ENCODE peak calls at places on chromosomes 11 and 22, in six cellular contexts. One of them, this sample, is unnamed.
A peak's percentile ranks its signal among the peaks of the same experiment; 100 is the strongest.

GRCh38 chr11:120424970-120425332 is 86.6 kb upstream of the GRIK4 start:
- DNase-seq in spleen: no peak
- DNase-seq in effector memory CD4-positive, alpha-beta T cell: no peak
- DNase-seq in kidney: no peak
- DNase-seq in gastrocnemius medialis: no peak
- DNase-seq in CD8-positive, alpha-beta T cell: no peak
- DNase-seq in this sample: no peak

GRCh38 chr11:14288189-14288935 is 70.6 kb downstream of the RRAS2 start:
- DNase-seq in spleen: no peak
- DNase-seq in effector memory CD4-positive, alpha-beta T cell: no peak
- DNase-seq in kidney: no peak
- DNase-seq in gastrocnemius medialis: no peak
- DNase-seq in CD8-positive, alpha-beta T cell: no peak
- DNase-seq in this sample: no peak

GRCh38 chr22:45472426-45472825 is 30.3 kb upstream of the FBLN1 start:
- DNase-seq in spleen: no peak
- DNase-seq in effector memory CD4-positive, alpha-beta T cell: no peak
- DNase-seq in kidney: no peak
- DNase-seq in gastrocnemius medialis: no peak
- DNase-seq in CD8-positive, alpha-beta T cell: no peak
- DNase-seq in this sample: no peak

GRCh38 chr11:69387409-69387885 is 93.5 kb downstream of the MYEOV start:
- DNase-seq in spleen: no peak
- DNase-seq in effector memory CD4-positive, alpha-beta T cell: no peak
- DNase-seq in kidney: no peak
- DNase-seq in gastrocnemius medialis: no peak
- DNase-seq in CD8-positive, alpha-beta T cell: no peak
- DNase-seq in this sample: no peak

GRCh38 chr11:123158609-123159008 is 36.4 kb downstream of the CLMP start:
- DNase-seq in spleen: no peak
- DNase-seq in effector memory CD4-positive, alpha-beta T cell: no peak
- DNase-seq in kidney: no peak
- DNase-seq in gastrocnemius medialis: no peak
- DNase-seq in CD8-positive, alpha-beta T cell: no peak
- DNase-seq in this sample: no peak

GRCh38 chr22:26800858-26801257 is 143.5 kb downstream of the MIAT start:
- DNase-seq in spleen: no peak
- DNase-seq in effector memory CD4-positive, alpha-beta T cell: no peak
- DNase-seq in kidney: no peak
- DNase-seq in gastrocnemius medialis: no peak
- DNase-seq in CD8-positive, alpha-beta T cell: no peak
- DNase-seq in this sample: no peak

GRCh38 chr11:129280027-129280811 is 88.1 kb upstream of the ARHGAP32 start:
- DNase-seq in spleen: no peak
- DNase-seq in effector memory CD4-positive, alpha-beta T cell: no peak
- DNase-seq in kidney: no peak
- DNase-seq in gastrocnemius medialis: no peak
- DNase-seq in CD8-positive, alpha-beta T cell: no peak
- DNase-seq in this sample: no peak

GRCh38 chr11:43503417-43503816 is 144.7 kb downstream of the TTC17 start:
- DNase-seq in spleen: no peak
- DNase-seq in effector memory CD4-positive, alpha-beta T cell: no peak
- DNase-seq in kidney: no peak
- DNase-seq in gastrocnemius medialis: no peak
- DNase-seq in CD8-positive, alpha-beta T cell: no peak
- DNase-seq in this sample: no peak

GRCh38 chr11:61110255-61111059 is 8.2 kb downstream of the CD5 start:
- DNase-seq in spleen: no peak
- DNase-seq in effector memory CD4-positive, alpha-beta T cell: no peak
- DNase-seq in kidney: no peak
- DNase-seq in gastrocnemius medialis: no peak
- DNase-seq in CD8-positive, alpha-beta T cell: no peak
- DNase-seq in this sample: no peak

GRCh38 chr22:27873476-27873875 is 45.6 kb downstream of the PITPNB start:
- DNase-seq in spleen: no peak
- DNase-seq in effector memory CD4-positive, alpha-beta T cell: no peak
- DNase-seq in kidney: no peak
- DNase-seq in gastrocnemius medialis: no peak
- DNase-seq in CD8-positive, alpha-beta T cell: no peak
- DNase-seq in this sample: peak; percentile 80

GRCh38 chr22:38766076-38766777 is 10.4 kb upstream of the SUN2 start:
- DNase-seq in spleen: no peak
- DNase-seq in effector memory CD4-positive, alpha-beta T cell: peak; percentile 26
- DNase-seq in kidney: no peak
- DNase-seq in gastrocnemius medialis: peak; percentile 68
- DNase-seq in CD8-positive, alpha-beta T cell: no peak
- DNase-seq in this sample: no peak

GRCh38 chr22:39125622-39126021 is 26.9 kb downstream of the CBX7 start:
- DNase-seq in spleen: no peak
- DNase-seq in effector memory CD4-positive, alpha-beta T cell: no peak
- DNase-seq in kidney: no peak
- DNase-seq in gastrocnemius medialis: no peak
- DNase-seq in CD8-positive, alpha-beta T cell: no peak
- DNase-seq in this sample: no peak

GRCh38 chr11:1462576-1462975 is 24.0 kb downstream of the MOB2 start:
- DNase-seq in spleen: no peak
- DNase-seq in effector memory CD4-positive, alpha-beta T cell: no peak
- DNase-seq in kidney: no peak
- DNase-seq in gastrocnemius medialis: no peak
- DNase-seq in CD8-positive, alpha-beta T cell: no peak
- DNase-seq in this sample: no peak

GRCh38 chr22:42434283-42434682 is 2.1 kb upstream of the NFAM1 start:
- DNase-seq in spleen: no peak
- DNase-seq in effector memory CD4-positive, alpha-beta T cell: no peak
- DNase-seq in kidney: no peak
- DNase-seq in gastrocnemius medialis: no peak
- DNase-seq in CD8-positive, alpha-beta T cell: no peak
- DNase-seq in this sample: no peak

GRCh38 chr11:94583885-94584500 is 16.8 kb downstream of the PIWIL4 start:
- DNase-seq in spleen: no peak
- DNase-seq in effector memory CD4-positive, alpha-beta T cell: no peak
- DNase-seq in kidney: no peak
- DNase-seq in gastrocnemius medialis: no peak
- DNase-seq in CD8-positive, alpha-beta T cell: no peak
- DNase-seq in this sample: no peak

GRCh38 chr11:66866007-66866406 is 9.1 kb downstream of the LRFN4 start:
- DNase-seq in spleen: no peak
- DNase-seq in effector memory CD4-positive, alpha-beta T cell: no peak
- DNase-seq in kidney: no peak
- DNase-seq in gastrocnemius medialis: no peak
- DNase-seq in CD8-positive, alpha-beta T cell: no peak
- DNase-seq in this sample: no peak

GRCh38 chr11:69215784-69216415 is 60.2 kb downstream of the SMIM38 start:
- DNase-seq in spleen: no peak
- DNase-seq in effector memory CD4-positive, alpha-beta T cell: no peak
- DNase-seq in kidney: peak; percentile 24
- DNase-seq in gastrocnemius medialis: no peak
- DNase-seq in CD8-positive, alpha-beta T cell: no peak
- DNase-seq in this sample: peak; percentile 14

GRCh38 chr11:57303280-57303989 is 21.3 kb downstream of the TNKS1BP1 start:
- DNase-seq in spleen: no peak
- DNase-seq in effector memory CD4-positive, alpha-beta T cell: no peak
- DNase-seq in kidney: no peak
- DNase-seq in gastrocnemius medialis: no peak
- DNase-seq in CD8-positive, alpha-beta T cell: no peak
- DNase-seq in this sample: no peak

GRCh38 chr11:17531818-17532131 is 12.4 kb downstream of the USH1C start:
- DNase-seq in spleen: no peak
- DNase-seq in effector memory CD4-positive, alpha-beta T cell: no peak
- DNase-seq in kidney: no peak
- DNase-seq in gastrocnemius medialis: no peak
- DNase-seq in CD8-positive, alpha-beta T cell: no peak
- DNase-seq in this sample: no peak

GRCh38 chr11:87391501-87391900 is 353.8 kb downstream of the TMEM135 start:
- DNase-seq in spleen: no peak
- DNase-seq in effector memory CD4-positive, alpha-beta T cell: no peak
- DNase-seq in kidney: no peak
- DNase-seq in gastrocnemius medialis: no peak
- DNase-seq in CD8-positive, alpha-beta T cell: no peak
- DNase-seq in this sample: no peak

GRCh38 chr22:37753746-37754145 is 54.0 kb upstream of the GCAT start:
- DNase-seq in spleen: no peak
- DNase-seq in effector memory CD4-positive, alpha-beta T cell: no peak
- DNase-seq in kidney: no peak
- DNase-seq in gastrocnemius medialis: no peak
- DNase-seq in CD8-positive, alpha-beta T cell: no peak
- DNase-seq in this sample: no peak

GRCh38 chr11:14974021-14974698 is 2.0 kb upstream of the CALCA start:
- DNase-seq in spleen: no peak
- DNase-seq in effector memory CD4-positive, alpha-beta T cell: no peak
- DNase-seq in kidney: no peak
- DNase-seq in gastrocnemius medialis: no peak
- DNase-seq in CD8-positive, alpha-beta T cell: no peak
- DNase-seq in this sample: no peak

GRCh38 chr11:8183136-8183535 is 14.3 kb upstream of the RIC3 start:
- DNase-seq in spleen: no peak
- DNase-seq in effector memory CD4-positive, alpha-beta T cell: no peak
- DNase-seq in kidney: no peak
- DNase-seq in gastrocnemius medialis: no peak
- DNase-seq in CD8-positive, alpha-beta T cell: no peak
- DNase-seq in this sample: no peak

GRCh38 chr11:59689015-59689414 is 20.2 kb upstream of the PATL1 start:
- DNase-seq in spleen: no peak
- DNase-seq in effector memory CD4-positive, alpha-beta T cell: no peak
- DNase-seq in kidney: no peak
- DNase-seq in gastrocnemius medialis: no peak
- DNase-seq in CD8-positive, alpha-beta T cell: no peak
- DNase-seq in this sample: no peak

GRCh38 chr11:15985127-15985862 is 371.1 kb downstream of the SOX6 start:
- DNase-seq in spleen: no peak
- DNase-seq in effector memory CD4-positive, alpha-beta T cell: no peak
- DNase-seq in kidney: no peak
- DNase-seq in gastrocnemius medialis: no peak
- DNase-seq in CD8-positive, alpha-beta T cell: no peak
- DNase-seq in this sample: no peak

GRCh38 chr11:69089258-69089657 is 40.5 kb downstream of the TPCN2 start:
- DNase-seq in spleen: no peak
- DNase-seq in effector memory CD4-positive, alpha-beta T cell: no peak
- DNase-seq in kidney: peak; percentile 66
- DNase-seq in gastrocnemius medialis: peak; percentile 53
- DNase-seq in CD8-positive, alpha-beta T cell: no peak
- DNase-seq in this sample: no peak

GRCh38 chr11:111691176-111691575 is 75.0 kb downstream of the PPP2R1B start:
- DNase-seq in spleen: no peak
- DNase-seq in effector memory CD4-positive, alpha-beta T cell: no peak
- DNase-seq in kidney: no peak
- DNase-seq in gastrocnemius medialis: no peak
- DNase-seq in CD8-positive, alpha-beta T cell: no peak
- DNase-seq in this sample: no peak

GRCh38 chr11:103673773-103674172 is 362.7 kb upstream of the DDI1 start:
- DNase-seq in spleen: no peak
- DNase-seq in effector memory CD4-positive, alpha-beta T cell: no peak
- DNase-seq in kidney: no peak
- DNase-seq in gastrocnemius medialis: no peak
- DNase-seq in CD8-positive, alpha-beta T cell: no peak
- DNase-seq in this sample: no peak

GRCh38 chr11:119363081-119363861 is 16.8 kb upstream of the MFRP start:
- DNase-seq in spleen: peak; percentile 72
- DNase-seq in effector memory CD4-positive, alpha-beta T cell: no peak
- DNase-seq in kidney: peak; percentile 68
- DNase-seq in gastrocnemius medialis: no peak
- DNase-seq in CD8-positive, alpha-beta T cell: no peak
- DNase-seq in this sample: peak; percentile 68

GRCh38 chr11:127521413-127521812 is 520.8 kb upstream of the KIRREL3 start:
- DNase-seq in spleen: no peak
- DNase-seq in effector memory CD4-positive, alpha-beta T cell: no peak
- DNase-seq in kidney: no peak
- DNase-seq in gastrocnemius medialis: no peak
- DNase-seq in CD8-positive, alpha-beta T cell: no peak
- DNase-seq in this sample: no peak

GRCh38 chr22:17149073-17149815 is 9.8 kb downstream of the HDHD5 start:
- DNase-seq in spleen: peak; percentile 59
- DNase-seq in effector memory CD4-positive, alpha-beta T cell: no peak
- DNase-seq in kidney: no peak
- DNase-seq in gastrocnemius medialis: no peak
- DNase-seq in CD8-positive, alpha-beta T cell: no peak
- DNase-seq in this sample: peak; percentile 19

GRCh38 chr11:65716774-65717405 is 3.7 kb downstream of the RNASEH2C start:
- DNase-seq in spleen: no peak
- DNase-seq in effector memory CD4-positive, alpha-beta T cell: no peak
- DNase-seq in kidney: no peak
- DNase-seq in gastrocnemius medialis: no peak
- DNase-seq in CD8-positive, alpha-beta T cell: no peak
- DNase-seq in this sample: no peak

GRCh38 chr11:65718964-65719492 is 1.6 kb downstream of the RNASEH2C start:
- DNase-seq in spleen: no peak
- DNase-seq in effector memory CD4-positive, alpha-beta T cell: no peak
- DNase-seq in kidney: no peak
- DNase-seq in gastrocnemius medialis: no peak
- DNase-seq in CD8-positive, alpha-beta T cell: no peak
- DNase-seq in this sample: no peak

GRCh38 chr11:65719887-65720236 is 736 bp downstream of the RNASEH2C start:
- DNase-seq in spleen: no peak
- DNase-seq in effector memory CD4-positive, alpha-beta T cell: no peak
- DNase-seq in kidney: peak; percentile 82
- DNase-seq in gastrocnemius medialis: no peak
- DNase-seq in CD8-positive, alpha-beta T cell: no peak
- DNase-seq in this sample: no peak

GRCh38 chr11:65717906-65718305 is 2.7 kb downstream of the RNASEH2C start:
- DNase-seq in spleen: no peak
- DNase-seq in effector memory CD4-positive, alpha-beta T cell: no peak
- DNase-seq in kidney: no peak
- DNase-seq in gastrocnemius medialis: no peak
- DNase-seq in CD8-positive, alpha-beta T cell: no peak
- DNase-seq in this sample: no peak

GRCh38 chr11:65718531-65718930 is 2.1 kb downstream of the RNASEH2C start:
- DNase-seq in spleen: no peak
- DNase-seq in effector memory CD4-positive, alpha-beta T cell: no peak
- DNase-seq in kidney: no peak
- DNase-seq in gastrocnemius medialis: no peak
- DNase-seq in CD8-positive, alpha-beta T cell: no peak
- DNase-seq in this sample: no peak
- H3K36me3 ChIP-seq in spleen: peaks cover 62% of the 10 kb centered on the region
- H3K36me3 ChIP-seq in effector memory CD4-positive, alpha-beta T cell: peaks cover 46% of the 10 kb centered on the region
- H3K36me3 ChIP-seq in kidney: peaks cover 51% of the 10 kb centered on the region
- H3K36me3 ChIP-seq in gastrocnemius medialis: no peaks in the 10 kb centered on the region
- H3K36me3 ChIP-seq in CD8-positive, alpha-beta T cell: peaks cover 47% of the 10 kb centered on the region
- H3K36me3 ChIP-seq in this sample: peaks cover 60% of the 10 kb centered on the region

GRCh38 chr11:44531636-44532035 is 33.8 kb upstream of the CD82 start:
- DNase-seq in spleen: no peak
- DNase-seq in effector memory CD4-positive, alpha-beta T cell: no peak
- DNase-seq in kidney: no peak
- DNase-seq in gastrocnemius medialis: no peak
- DNase-seq in CD8-positive, alpha-beta T cell: no peak
- DNase-seq in this sample: no peak
- H3K27ac ChIP-seq in spleen: no peak overlapping the region
- H3K27ac ChIP-seq in effector memory CD4-positive, alpha-beta T cell: no peak overlapping the region
- H3K27ac ChIP-seq in kidney: no peak overlapping the region
- H3K27ac ChIP-seq in gastrocnemius medialis: no peak overlapping the region
- H3K27ac ChIP-seq in CD8-positive, alpha-beta T cell: no peak overlapping the region
- H3K27ac ChIP-seq in this sample: no peak overlapping the region

GRCh38 chr22:24543679-24544243 is 11.2 kb downstream of the GUCD1 start:
- DNase-seq in spleen: no peak
- DNase-seq in effector memory CD4-positive, alpha-beta T cell: no peak
- DNase-seq in kidney: no peak
- DNase-seq in gastrocnemius medialis: no peak
- DNase-seq in CD8-positive, alpha-beta T cell: no peak
- DNase-seq in this sample: no peak
- H3K36me3 ChIP-seq in spleen: peaks cover 100% of the 10 kb centered on the region
- H3K36me3 ChIP-seq in effector memory CD4-positive, alpha-beta T cell: peaks cover 69% of the 10 kb centered on the region
- H3K36me3 ChIP-seq in kidney: peaks cover 68% of the 10 kb centered on the region
- H3K36me3 ChIP-seq in gastrocnemius medialis: no peaks in the 10 kb centered on the region
- H3K36me3 ChIP-seq in CD8-positive, alpha-beta T cell: peaks cover 36% of the 10 kb centered on the region
- H3K36me3 ChIP-seq in this sample: peaks cover 88% of the 10 kb centered on the region

GRCh38 chr22:49930596-49931412 is 12.4 kb downstream of the CRELD2 start:
- DNase-seq in spleen: no peak
- DNase-seq in effector memory CD4-positive, alpha-beta T cell: no peak
- DNase-seq in kidney: peak; percentile 83
- DNase-seq in gastrocnemius medialis: peak; percentile 80
- DNase-seq in CD8-positive, alpha-beta T cell: no peak
- DNase-seq in this sample: peak; percentile 87
- H3K27ac ChIP-seq in spleen: peak overlapping the region; percentile 54
- H3K27ac ChIP-seq in effector memory CD4-positive, alpha-beta T cell: peak overlapping the region; percentile 10
- H3K27ac ChIP-seq in kidney: peak overlapping the region; percentile 20
- H3K27ac ChIP-seq in gastrocnemius medialis: peak overlapping the region; percentile 97
- H3K27ac ChIP-seq in CD8-positive, alpha-beta T cell: no peak overlapping the region
- H3K27ac ChIP-seq in this sample: no peak overlapping the region

This sample was measured in tibial artery.